ENCODE peak calls at places on chromosomes 13 and 19, in seven cellular contexts. C is A549, D is adrenal gland, T is IMR-90, P is stomach, S is HepG2, X is transverse colon. L is an unnamed sample.

GRCh38 chr13:96710166-96710866 is 284.0 kb downstream of the OXGR1 start:
- DNase-seq in C (no peak), D (peak), T (no peak), P (no peak), S (no peak), X (no peak), L (no peak)

GRCh38 chr13:38264363-38265134 is 85.1 kb upstream of the UFM1 start:
- DNase-seq in C (no peak), D (no peak), T (no peak), P (no peak), S (no peak), X (no peak), L (no peak)

GRCh38 chr13:113046066-113046882 is 59.3 kb upstream of the F7 start:
- DNase-seq in C (no peak), D (no peak), T (no peak), P (no peak), S (no peak), X (no peak), L (no peak)

GRCh38 chr19:15251749-15252397 is 19.6 kb upstream of the EPHX3 start:
- DNase-seq in C (peak), D (peak), T (peak), P (peak), S (peak), X (peak), L (no peak)

GRCh38 chr13:53250272-53250875 is 221.8 kb downstream of the OLFM4 start:
- DNase-seq in C (peak), D (peak), T (peak), P (no peak), S (peak), X (no peak), L (peak)

GRCh38 chr19:5131866-5132561 is 163.1 kb downstream of the KDM4B start:
- DNase-seq in C (no peak), D (no peak), T (no peak), P (no peak), S (no peak), X (no peak), L (no peak)

GRCh38 chr13:48562296-48563066 is 29.6 kb upstream of the RCBTB2 start:
- DNase-seq in C (no peak), D (no peak), T (no peak), P (no peak), S (no peak), X (peak), L (peak)

GRCh38 chr13:42997381-42997780 is 5.3 kb upstream of the EPSTI1 start:
- DNase-seq in C (no peak), D (no peak), T (peak), P (no peak), S (no peak), X (no peak), L (no peak)

GRCh38 chr19:610801-611505 is 21.3 kb downstream of the HCN2 start:
- DNase-seq in C (no peak), D (peak), T (peak), P (peak), S (no peak), X (peak), L (peak)

GRCh38 chr19:27774827-27775226 is 1438.1 kb downstream of the UQCRFS1 start:
- DNase-seq in C (no peak), D (no peak), T (no peak), P (no peak), S (peak), X (no peak), L (peak)

GRCh38 chr13:19888799-19889198 is 25.4 kb upstream of the ZMYM5 start:
- DNase-seq in C (no peak), D (no peak), T (peak), P (no peak), S (no peak), X (no peak), L (peak)

GRCh38 chr13:30034448-30034795 is 184.0 kb upstream of the UBL3 start:
- DNase-seq in C (no peak), D (no peak), T (peak), P (no peak), S (no peak), X (no peak), L (no peak)

GRCh38 chr13:63517376-63517775 is 2101.7 kb upstream of the PCDH20 start:
- DNase-seq in C (no peak), D (no peak), T (peak), P (no peak), S (no peak), X (no peak), L (no peak)

GRCh38 chr19:11464333-11465265 is 16.2 kb downstream of the ELAVL3 start:
- DNase-seq in C (no peak), D (no peak), T (no peak), P (no peak), S (no peak), X (no peak), L (no peak)

GRCh38 chr19:14366529-14366928 is 14.7 kb upstream of the ADGRE5 start:
- DNase-seq in C (no peak), D (peak), T (peak), P (peak), S (peak), X (peak), L (peak)

GRCh38 chr13:34750078-34750703 is 191.9 kb upstream of the NBEA start:
- DNase-seq in C (no peak), D (no peak), T (no peak), P (no peak), S (no peak), X (peak), L (no peak)

GRCh38 chr13:111512707-111513106 is 192.3 kb downstream of the TEX29 start:
- DNase-seq in C (no peak), D (no peak), T (no peak), P (no peak), S (no peak), X (no peak), L (no peak)

GRCh38 chr13:98648141-98648540 is 71.2 kb upstream of the STK24 start:
- DNase-seq in C (no peak), D (no peak), T (no peak), P (no peak), S (peak), X (peak), L (no peak)

GRCh38 chr13:25662516-25662915 is 290.7 kb downstream of the ATP8A2 start:
- DNase-seq in C (no peak), D (no peak), T (no peak), P (no peak), S (no peak), X (no peak), L (no peak)

GRCh38 chr19:13150187-13150918 is at the start of the genes IER2 and STX10:
- DNase-seq in C (peak), D (peak), T (peak), P (peak), S (peak), X (peak), L (peak)
- TF ChIP-seq POLR2A in C (peak), D (peak), T (peak), P (peak), S (peak), X (peak), L (peak)

GRCh38 chr19:6737873-6738725 is 719 bp upstream of the GPR108 start:
- DNase-seq in C (peak), D (peak), T (peak), P (peak), S (peak), X (peak), L (peak)
- TF ChIP-seq POLR2A in C (no peak), D (no peak), T (no peak), P (no peak), S (no peak), X (no peak), L (no peak)

DNA sequence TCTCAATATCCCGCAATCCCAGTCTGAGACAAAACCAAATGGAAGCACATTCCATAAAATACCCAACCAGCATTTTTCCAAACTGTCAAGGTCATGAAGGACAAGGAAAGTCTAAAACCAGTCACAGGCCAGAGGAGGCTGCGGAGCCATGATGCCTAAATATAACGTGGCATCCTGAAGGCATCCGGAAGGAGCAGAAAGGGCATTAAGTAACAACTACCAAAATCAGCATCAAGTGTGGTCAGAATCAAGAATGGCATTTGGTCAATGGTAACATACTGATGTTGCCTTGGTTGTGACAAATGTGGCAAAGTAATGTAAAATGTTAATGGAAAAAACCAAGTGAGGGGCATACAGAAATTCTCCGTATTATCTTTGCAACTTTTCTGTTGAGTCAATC is 3.5 kb upstream of the ATF5 start:
- DNase-seq in C (no peak), D (no peak), T (no peak), P (no peak), S (no peak), X (no peak), L (no peak)
- TF ChIP-seq POLR2A in C (no peak), D (no peak), T (no peak), P (no peak), S (no peak), X (no peak), L (no peak)

GRCh38 chr19:29514525-29515232 is 11.1 kb upstream of the VSTM2B start:
- DNase-seq in C (no peak), D (no peak), T (no peak), P (no peak), S (no peak), X (no peak), L (no peak)

GRCh38 chr19:29516821-29517395 is 8.9 kb upstream of the VSTM2B start:
- DNase-seq in C (no peak), D (no peak), T (no peak), P (no peak), S (no peak), X (no peak), L (no peak)

GRCh38 chr19:29516358-29516725 is 9.5 kb upstream of the VSTM2B start:
- DNase-seq in C (no peak), D (no peak), T (no peak), P (no peak), S (no peak), X (no peak), L (no peak)

GRCh38 chr19:29515706-29516357 is 10.0 kb upstream of the VSTM2B start:
- DNase-seq in C (no peak), D (no peak), T (no peak), P (no peak), S (no peak), X (no peak), L (no peak)

GRCh38 chr19:29515233-29515619 is 10.6 kb upstream of the VSTM2B start:
- DNase-seq in C (no peak), D (no peak), T (no peak), P (no peak), S (no peak), X (no peak), L (no peak)
- TF ChIP-seq POLR2A in C (no peak), D (no peak), T (no peak), P (no peak), S (no peak), X (no peak), L (no peak)

GRCh38 chr19:46714523-46715106 is 2.3 kb downstream of the PRKD2 start:
- DNase-seq in C (no peak), D (no peak), T (no peak), P (no peak), S (no peak), X (no peak), L (no peak)
- TF ChIP-seq POLR2A in C (no peak), D (no peak), T (no peak), P (no peak), S (no peak), X (no peak), L (no peak)

DNA sequence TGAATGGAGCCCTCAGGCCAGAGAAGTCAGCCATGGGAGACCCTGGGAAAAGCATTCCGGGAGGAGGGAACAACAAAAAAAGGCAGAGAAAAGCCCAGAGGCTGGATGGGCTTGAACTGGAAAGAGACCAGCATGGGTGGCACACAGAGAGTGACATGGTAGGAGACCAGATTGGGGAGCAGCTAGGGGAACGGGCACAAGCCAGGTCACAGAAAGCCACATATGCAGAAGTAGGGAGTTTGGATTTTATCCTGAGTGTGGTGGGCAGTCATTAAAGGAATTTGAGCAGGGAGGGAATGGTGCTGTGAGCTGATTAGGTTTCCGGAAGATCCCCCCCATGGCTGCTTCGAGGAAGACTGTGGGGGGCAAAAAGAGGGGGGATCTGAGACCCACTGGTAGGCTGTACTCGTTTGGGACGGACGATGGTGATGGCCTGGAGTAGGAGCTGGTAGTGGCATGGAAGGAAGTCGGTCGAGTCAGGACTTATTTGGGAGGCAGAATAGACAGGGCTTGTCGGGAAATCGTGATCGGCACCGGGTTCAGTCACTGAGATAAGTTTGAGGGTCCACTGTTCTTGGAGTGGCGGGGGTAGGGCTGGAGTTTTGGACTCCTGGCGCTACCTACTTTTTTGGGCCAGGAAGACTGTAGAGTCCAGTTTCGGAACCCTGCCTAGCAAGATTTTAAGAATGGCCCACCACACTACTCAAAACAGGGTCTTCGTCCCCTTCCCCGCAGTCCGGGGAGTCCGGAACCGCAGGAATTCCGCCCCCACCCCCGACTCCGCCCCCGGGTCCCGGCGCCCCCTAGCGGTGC is 949 bp downstream of the SERTAD1 start:
- DNase-seq in C (no peak), D (no peak), T (peak), P (no peak), S (no peak), X (no peak), L (no peak)
- TF ChIP-seq POLR2A in C (peak), D (peak), T (no peak), P (no peak), S (no peak), X (no peak), L (no peak)

GRCh38 chr19:10110076-10110971 is 1.2 kb upstream of the P2RY11 start:
- DNase-seq in C (no peak), D (no peak), T (no peak), P (no peak), S (no peak), X (peak), L (peak)
- TF ChIP-seq POLR2A in C (no peak), D (no peak), T (no peak), P (no peak), S (no peak), X (no peak), L (no peak)

L was measured in NB4.